ENCODE peak calls at places on chromosomes 11 and 22, in five cellular contexts. A, U, G, W and X are unnamed samples. For H3K27me3, the result is how much of the 10 kb centered on the place peaks cover.

GRCh38 chr11:8356216-8356615 is 92.5 kb upstream of the LMO1 start:
- DNase-seq in G (no peak), A (no peak), W (no peak), U (no peak), X (no peak)

GRCh38 chr11:76770642-76771445 is 12.3 kb upstream of the TSKU start:
- DNase-seq in W (no peak), A (peak), G (no peak), U (peak), X (peak)

GRCh38 chr22:41826430-41827383 is 6.2 kb upstream of the SREBF2 start:
- DNase-seq in U (no peak), A (no peak), G (no peak), W (no peak), X (no peak)

GRCh38 chr11:92276773-92277172 is 52.2 kb downstream of the FAT3 start:
- DNase-seq in W (no peak), G (no peak), U (peak), A (peak), X (no peak)

GRCh38 chr11:102238287-102238894 is 78.9 kb upstream of the BIRC3 start:
- DNase-seq in W (no peak), G (no peak), A (no peak), U (peak), X (no peak)

GRCh38 chr11:62601364-62602140 is at the start of gene MTA2:
- DNase-seq in W (peak), U (peak), G (peak), A (peak), X (peak)

GRCh38 chr22:35749808-35750207 is 32.1 kb downstream of the APOL5 start:
- DNase-seq in G (no peak), U (no peak), A (peak), W (no peak), X (peak)

GRCh38 chr11:107849791-107850190 is 8.8 kb downstream of the SLC35F2 start:
- DNase-seq in A (no peak), G (no peak), U (peak), W (no peak), X (no peak)

GRCh38 chr11:67404515-67405195 is 772 bp downstream of the TBC1D10C start:
- DNase-seq in U (no peak), W (no peak), A (no peak), G (no peak), X (no peak)

GRCh38 chr11:119743041-119743440 is 14.0 kb upstream of the NECTIN1 start:
- DNase-seq in A (no peak), G (no peak), W (no peak), U (no peak), X (no peak)

GRCh38 chr11:102171101-102171500 is 60.9 kb downstream of the YAP1 start:
- DNase-seq in A (peak), W (no peak), U (peak), G (no peak), X (no peak)

GRCh38 chr22:30275625-30276024 is 9.0 kb upstream of the OSM start:
- DNase-seq in W (no peak), U (no peak), A (no peak), G (no peak), X (no peak)

GRCh38 chr11:67486481-67487195 is 3.8 kb downstream of the AIP start:
- DNase-seq in A (no peak), G (no peak), U (no peak), W (no peak), X (no peak)

GRCh38 chr22:26835929-26836528 is 178.6 kb downstream of the MIAT start:
- DNase-seq in A (no peak), W (no peak), U (peak), G (peak), X (no peak)

GRCh38 chr11:26837154-26837553 is 115.3 kb upstream of the SLC5A12 start:
- DNase-seq in A (no peak), G (no peak), U (no peak), W (no peak), X (peak)

GRCh38 chr11:20250644-20251247 is 90.5 kb upstream of the DBX1 start:
- DNase-seq in A (no peak), W (no peak), U (no peak), G (no peak), X (no peak)

GRCh38 chr11:115418081-115418480 is 86.1 kb downstream of the CADM1 start:
- DNase-seq in G (no peak), W (no peak), A (no peak), U (no peak), X (no peak)

GRCh38 chr11:44066732-44067131 is 662 bp downstream of the ACCS start:
- DNase-seq in A (peak), U (peak), G (peak), W (no peak), X (peak)

GRCh38 chr11:120652705-120653335 is 141.3 kb downstream of the GRIK4 start:
- DNase-seq in G (no peak), U (peak), W (no peak), A (peak), X (no peak)

GRCh38 chr11:134939905-134940304 is 527.9 kb upstream of the B3GAT1 start:
- DNase-seq in W (no peak), A (no peak), U (no peak), G (no peak), X (no peak)

GRCh38 chr11:7964261-7964660 is 986 bp downstream of the NLRP10 start:
- DNase-seq in A (no peak), G (no peak), W (no peak), U (no peak), X (no peak)

GRCh38 chr11:74950374-74950969 is 1.4 kb downstream of the SPCS2 start:
- DNase-seq in G (no peak), U (no peak), A (no peak), W (no peak), X (no peak)

GRCh38 chr11:16312242-16312641 is 44.1 kb downstream of the SOX6 start:
- DNase-seq in A (no peak), U (no peak), G (no peak), W (no peak), X (no peak)

GRCh38 chr22:46057206-46057605 is 80.2 kb upstream of the WNT7B start:
- DNase-seq in W (peak), G (peak), A (peak), U (peak), X (no peak)

GRCh38 chr11:4593739-4594138 is at the start of gene OR52I1:
- DNase-seq in U (no peak), A (no peak), W (no peak), G (no peak), X (no peak)
- TF ChIP-seq CTCF in U (no peak), A (no peak), W (no peak), G (no peak), X (no peak)

DNA sequence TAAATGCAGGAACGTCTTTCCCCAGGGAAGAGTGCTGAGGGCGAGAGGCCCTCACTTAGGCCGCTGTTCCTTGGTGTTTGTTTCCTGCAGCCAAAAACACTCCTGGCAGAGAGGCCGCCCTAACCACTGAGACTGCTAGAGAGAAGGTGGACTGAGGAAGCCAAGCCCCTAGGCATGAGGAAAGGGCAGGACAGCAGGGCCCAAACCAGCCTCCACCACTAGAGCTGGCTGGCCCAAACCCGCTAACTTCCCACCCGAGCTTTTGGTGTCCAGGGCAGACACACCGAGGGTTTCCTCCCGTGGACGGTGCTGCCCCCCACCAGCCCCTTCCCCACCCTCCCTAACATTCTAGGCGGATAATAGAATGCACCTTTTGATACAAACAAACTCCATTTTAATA is 6.0 kb downstream of the FGF19 start:
- DNase-seq in W (no peak), A (no peak), U (no peak), G (no peak), X (no peak)
- H3K27me3 ChIP-seq in W (under half), A (under half), U (under half), G (under half), X (under half)

GRCh38 chr11:73872746-73873412 is 3.8 kb downstream of the COA4 start:
- DNase-seq in G (no peak), U (no peak), A (no peak), W (no peak), X (no peak)

GRCh38 chr11:73875380-73875779 is 1.3 kb downstream of the COA4 start:
- DNase-seq in U (no peak), W (no peak), G (no peak), A (no peak), X (no peak)

GRCh38 chr11:73875840-73876239 is 806 bp downstream of the COA4 start:
- DNase-seq in U (peak), A (no peak), G (no peak), W (no peak), X (no peak)

GRCh38 chr11:73878771-73879170 is 2.0 kb downstream of the PAAF1 start:
- DNase-seq in A (no peak), G (no peak), U (no peak), W (no peak), X (no peak)

GRCh38 chr11:73876424-73877300 is at the start of the genes COA4 and PAAF1:
- DNase-seq in G (peak), U (peak), A (peak), W (peak), X (peak)
- H3K4me3 ChIP-seq in G (peak), U (peak), A (peak), W (peak), X (peak)

DNA sequence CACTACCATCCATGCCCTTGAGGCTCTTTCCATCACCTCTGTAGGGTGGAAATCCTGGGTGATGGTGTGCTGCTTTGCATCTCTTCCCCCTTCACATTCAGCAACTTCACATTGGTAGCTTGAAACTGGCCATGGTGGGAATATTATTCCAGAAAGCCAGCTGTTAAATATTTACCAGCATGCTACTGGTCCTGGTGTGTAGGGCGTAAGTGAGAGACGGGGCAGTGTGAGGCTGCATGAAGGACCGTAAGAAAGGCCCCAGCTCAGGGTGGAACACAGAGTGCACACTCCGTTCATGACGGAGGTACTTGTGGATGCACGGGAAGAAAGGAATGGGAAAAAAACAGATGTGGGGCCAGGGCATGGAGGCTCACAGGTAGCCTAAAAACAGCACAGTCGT is 121.3 kb downstream of the PKNOX2 start:
- DNase-seq in A (no peak), W (no peak), G (no peak), U (no peak), X (no peak)
- TF ChIP-seq CTCF in A (no peak), W (no peak), G (no peak), U (no peak), X (no peak)

GRCh38 chr11:130850185-130850944 is 65.9 kb downstream of the SNX19 start:
- DNase-seq in W (no peak), U (peak), G (no peak), A (no peak), X (no peak)
- H3K27me3 ChIP-seq in W (under half), U (under half), G (under half), A (under half), X (under half)

DNA sequence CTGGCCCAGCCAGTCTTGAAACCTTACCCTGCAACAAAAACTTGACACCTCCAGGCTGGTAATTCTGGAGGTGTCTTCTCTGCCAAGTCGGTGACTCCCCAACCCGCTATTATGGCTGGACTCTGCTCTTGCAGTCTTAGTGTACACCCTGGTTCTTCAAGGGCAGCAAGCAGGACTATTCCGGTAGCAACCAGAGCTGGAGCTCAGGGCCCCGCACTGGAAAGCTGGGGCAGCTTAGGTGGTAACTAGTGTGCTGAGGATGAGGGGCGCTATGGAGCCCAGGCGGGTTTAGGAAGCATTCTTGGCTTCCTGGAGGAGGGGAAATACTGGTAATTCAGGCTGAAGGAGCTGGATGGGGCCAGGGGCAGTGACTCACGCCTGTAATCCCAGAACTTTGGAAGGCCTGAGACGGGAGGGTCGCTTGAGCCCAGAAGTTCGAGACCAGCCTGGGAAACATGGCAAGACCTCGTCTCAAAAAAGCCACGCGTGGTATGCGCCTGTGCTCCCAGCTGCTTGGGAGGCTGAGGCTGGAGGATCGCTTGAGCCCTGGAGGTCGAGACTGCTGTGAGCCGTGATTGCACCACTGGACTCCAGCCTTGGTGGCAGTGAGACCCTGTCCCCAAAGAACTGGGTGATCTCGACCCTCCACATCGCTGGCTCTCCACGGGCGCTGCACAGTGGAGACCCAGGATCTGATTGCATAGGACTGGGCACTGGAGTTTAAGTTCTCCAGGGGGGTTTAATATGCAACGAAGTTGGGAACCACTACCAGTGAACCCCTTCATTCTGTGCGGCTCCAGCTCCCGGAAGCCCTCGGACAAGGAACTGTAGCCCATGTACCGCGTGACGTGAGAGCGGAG is 10.6 kb upstream of the AIFM3 start:
- DNase-seq in G (no peak), A (peak), U (peak), W (no peak), X (no peak)
- H3K4me3 ChIP-seq in G (peak), A (peak), U (peak), W (peak), X (peak)

GRCh38 chr11:2691991-2692841 is 7.6 kb downstream of the KCNQ1OT1 start:
- DNase-seq in W (no peak), A (no peak), G (no peak), U (peak), X (no peak)
- TF ChIP-seq CTCF in W (peak), A (no peak), G (no peak), U (peak), X (peak)

GRCh38 chr22:36815558-36816337 is 1.1 kb downstream of the PVALB start:
- DNase-seq in G (no peak), A (no peak), U (no peak), W (no peak), X (no peak)
- H3K27me3 ChIP-seq in G (under half), A (under half), U (half or more), W (under half), X (half or more)